ENCODE peak calls at places on chromosomes 1 and 21, in six cellular contexts. J is endodermal cell, P is IMR-90, K is neural progenitor cell, H is colonic mucosa, I is HepG2. U is an unnamed sample.

GRCh38 chr1:184903111-184903692 is 71.1 kb downstream of the NIBAN1 start:
- DNase-seq in I (no peak), K (no peak), P (no peak), H (no peak), J (no peak), U (no peak)

GRCh38 chr1:207031632-207032258 is 811 bp downstream of the C1orf116 start:
- DNase-seq in J (no peak), H (peak; percentile 79), P (no peak), K (no peak), I (peak; percentile 39), U (peak; percentile 92)

GRCh38 chr1:73100216-73100615 is 817.9 kb upstream of the NEGR1 start:
- DNase-seq in J (no peak), H (no peak), K (no peak), I (no peak), P (no peak), U (peak; percentile 42)

GRCh38 chr1:27348861-27349783 is 7.3 kb downstream of the SYTL1 start:
- DNase-seq in J (peak; percentile 92), P (no peak), H (peak; percentile 78), I (no peak), K (peak; percentile 84), U (peak; percentile 90)

GRCh38 chr1:117025568-117025967 is 24.0 kb downstream of the CD101 start:
- DNase-seq in K (no peak), H (no peak), P (no peak), J (no peak), I (no peak), U (no peak)

GRCh38 chr21:38472709-38473108 is 25.6 kb downstream of the ERG start:
- DNase-seq in J (peak; percentile 68), K (no peak), H (no peak), I (no peak), P (no peak), U (no peak)

GRCh38 chr1:233389169-233389568 is 61.6 kb downstream of the MAP3K21 start:
- DNase-seq in I (no peak), K (no peak), P (no peak), J (no peak), H (no peak), U (peak; percentile 23)

GRCh38 chr1:110259770-110260169 is 49.7 kb downstream of the KCNC4 start:
- DNase-seq in I (no peak), P (no peak), J (no peak), K (no peak), H (no peak), U (no peak)

GRCh38 chr1:39293375-39294070 is 89.0 kb downstream of the MACF1 start:
- DNase-seq in K (peak; percentile 67), I (no peak), H (no peak), P (peak; percentile 43), J (no peak), U (no peak)

GRCh38 chr1:224779491-224780020 is 149.9 kb upstream of the DNAH14 start:
- DNase-seq in K (peak; percentile 3), H (no peak), P (no peak), I (no peak), J (no peak), U (no peak)

GRCh38 chr21:15063821-15064575 is 802 bp downstream of the NRIP1 start:
- DNase-seq in H (peak; percentile 42), I (no peak), J (peak; percentile 79), P (no peak), K (peak; percentile 69), U (peak; percentile 48)

GRCh38 chr1:83520797-83521196 is 478.1 kb downstream of the TTLL7 start:
- DNase-seq in P (no peak), I (no peak), H (no peak), J (no peak), K (no peak), U (peak; percentile 9)

GRCh38 chr1:157086299-157086698 is 13.3 kb downstream of the ETV3L start:
- DNase-seq in J (no peak), H (peak; percentile 12), K (no peak), I (no peak), P (no peak), U (no peak)

DNA sequence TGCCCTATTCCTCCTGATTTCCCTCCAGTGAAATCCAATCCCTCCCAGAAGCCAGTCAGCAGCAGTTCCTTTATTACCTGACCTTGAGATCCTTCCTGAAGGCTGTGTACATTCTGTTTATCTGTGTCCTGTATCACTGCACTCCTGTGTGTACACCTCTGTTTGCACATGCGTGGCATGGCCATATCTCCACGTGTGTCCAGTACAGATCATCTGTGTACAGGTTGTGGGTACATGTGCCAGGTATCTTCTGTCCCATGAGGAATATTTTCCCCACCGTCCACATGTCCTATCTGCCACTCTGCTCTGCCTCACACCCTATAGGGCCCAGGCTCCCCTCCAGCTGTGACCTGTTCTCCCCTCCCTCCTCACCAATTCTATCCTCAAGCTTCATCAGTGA is 2.8 kb downstream of the CDC42SE1 start:
- DNase-seq in I (no peak), K (no peak), P (no peak), H (peak; percentile 44), J (no peak), U (no peak)
- H3K9ac ChIP-seq in I (peak overlapping the region; percentile 4), K (peak overlapping the region; percentile 4), P (no peak overlapping the region), H (peak overlapping the region; percentile 58), J (no peak overlapping the region), U (no peak overlapping the region)

DNA sequence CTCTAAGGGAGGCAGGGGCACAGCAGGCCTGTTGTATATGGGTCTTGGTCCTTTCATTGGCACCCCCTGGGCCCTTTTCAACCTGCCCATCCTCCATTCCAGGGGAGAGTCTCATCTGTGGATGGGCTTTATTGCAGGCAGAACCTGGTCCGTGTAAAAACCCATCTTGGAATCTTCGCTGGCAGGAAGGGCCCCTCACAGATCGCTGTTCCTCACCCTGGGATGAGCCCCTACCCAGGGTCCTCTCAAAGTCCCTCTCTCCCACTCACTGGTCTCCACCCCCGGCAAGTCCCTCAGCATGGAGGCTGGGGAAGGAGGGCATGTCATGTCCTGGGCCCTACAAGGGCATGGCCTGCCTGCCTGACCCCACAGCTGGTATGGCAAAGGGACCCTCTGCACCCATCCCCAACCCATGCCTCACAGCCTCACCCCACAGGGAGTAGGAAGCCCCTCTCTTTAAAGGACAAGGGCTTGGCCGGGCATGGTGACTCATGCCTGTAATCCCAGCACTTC is 13.3 kb upstream of the CDA start:
- DNase-seq in H (no peak), J (no peak), P (no peak), K (no peak), I (no peak), U (no peak)
- TF ChIP-seq CTCF in H (no peak), J (no peak), P (no peak), K (no peak), I (no peak), U (no peak)

DNA sequence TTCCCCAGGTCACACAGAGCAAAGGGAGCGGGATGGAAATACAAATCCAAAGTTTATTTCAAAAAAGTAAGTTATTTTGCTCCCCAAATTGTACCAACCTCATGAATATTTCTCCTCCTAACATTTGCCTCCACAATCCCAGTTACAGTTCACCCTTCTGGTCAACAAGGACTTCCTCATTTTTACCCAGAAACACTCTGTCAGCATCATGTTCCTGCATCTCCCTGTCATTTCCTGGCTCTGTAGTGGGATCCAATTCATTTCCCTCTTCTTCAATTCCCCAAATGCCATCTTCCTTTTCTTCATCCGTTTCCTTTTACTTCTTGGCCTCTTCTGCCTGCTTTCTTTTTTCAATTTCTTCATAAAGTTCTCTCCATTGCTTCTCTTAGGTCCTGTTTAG is 32.0 kb upstream of the EPS15 start:
- DNase-seq in J (no peak), H (no peak), K (no peak), P (no peak), I (no peak), U (no peak)
- H3K9ac ChIP-seq in J (no peak overlapping the region), H (no peak overlapping the region), K (no peak overlapping the region), P (no peak overlapping the region), I (no peak overlapping the region), U (no peak overlapping the region)

GRCh38 chr1:148334339-148335130 is 148.6 kb downstream of the PPIAL4G start:
- DNase-seq in J (peak; percentile 96), H (peak; percentile 93), P (peak; percentile 81), K (peak; percentile 90), I (peak; percentile 64), U (peak; percentile 98)
- TF ChIP-seq CTCF in J (no peak), H (no peak), P (no peak), K (no peak), I (no peak), U (peak; percentile 8)

GRCh38 chr1:7293702-7294630 is 477.1 kb upstream of the VAMP3 start:
- DNase-seq in P (no peak), I (no peak), J (peak; percentile 58), H (no peak), K (no peak), U (no peak)

GRCh38 chr1:7298145-7298544 is 473.0 kb upstream of the VAMP3 start:
- DNase-seq in J (peak; percentile 73), K (no peak), H (peak; percentile 12), P (no peak), I (no peak), U (no peak)

GRCh38 chr1:7296968-7297367 is 474.1 kb upstream of the VAMP3 start:
- DNase-seq in K (no peak), J (no peak), I (no peak), H (no peak), P (no peak), U (no peak)

GRCh38 chr1:7294636-7295035 is 476.5 kb upstream of the VAMP3 start:
- DNase-seq in P (no peak), H (peak; percentile 9), I (no peak), J (peak; percentile 38), K (no peak), U (no peak)

GRCh38 chr1:7295946-7296345 is 475.1 kb upstream of the VAMP3 start:
- DNase-seq in J (no peak), K (no peak), H (peak; percentile 3), I (no peak), P (peak; percentile 27), U (no peak)
- H3K9ac ChIP-seq in J (no peak overlapping the region), K (no peak overlapping the region), H (no peak overlapping the region), I (no peak overlapping the region), P (no peak overlapping the region), U (no peak overlapping the region)

DNA sequence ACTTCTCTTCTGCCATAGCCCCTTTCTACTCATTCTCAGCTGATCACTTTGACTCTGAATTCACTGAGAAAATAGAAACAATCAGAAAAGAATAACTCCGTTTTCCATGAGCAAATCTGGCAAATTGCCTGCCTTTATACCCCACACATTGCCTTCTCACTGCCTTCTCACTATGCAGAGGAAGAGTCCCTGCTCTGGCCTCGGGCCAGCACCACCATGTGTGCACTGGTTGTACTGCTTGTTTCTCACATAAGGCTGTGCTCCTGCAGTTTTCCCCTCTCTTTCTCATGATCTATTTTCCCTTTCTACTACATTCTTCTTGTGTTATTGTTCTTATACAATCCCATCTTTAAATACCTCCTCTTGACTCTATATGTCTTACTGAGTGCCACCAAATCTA is 2.3 kb upstream of the HMGCS2 start:
- DNase-seq in H (peak; percentile 48), I (no peak), K (peak; percentile 61), P (peak; percentile 22), J (peak; percentile 66), U (no peak)
- TF ChIP-seq CTCF in H (no peak), I (peak; percentile 46), K (peak; percentile 44), P (no peak), J (peak; percentile 71), U (no peak)

DNA sequence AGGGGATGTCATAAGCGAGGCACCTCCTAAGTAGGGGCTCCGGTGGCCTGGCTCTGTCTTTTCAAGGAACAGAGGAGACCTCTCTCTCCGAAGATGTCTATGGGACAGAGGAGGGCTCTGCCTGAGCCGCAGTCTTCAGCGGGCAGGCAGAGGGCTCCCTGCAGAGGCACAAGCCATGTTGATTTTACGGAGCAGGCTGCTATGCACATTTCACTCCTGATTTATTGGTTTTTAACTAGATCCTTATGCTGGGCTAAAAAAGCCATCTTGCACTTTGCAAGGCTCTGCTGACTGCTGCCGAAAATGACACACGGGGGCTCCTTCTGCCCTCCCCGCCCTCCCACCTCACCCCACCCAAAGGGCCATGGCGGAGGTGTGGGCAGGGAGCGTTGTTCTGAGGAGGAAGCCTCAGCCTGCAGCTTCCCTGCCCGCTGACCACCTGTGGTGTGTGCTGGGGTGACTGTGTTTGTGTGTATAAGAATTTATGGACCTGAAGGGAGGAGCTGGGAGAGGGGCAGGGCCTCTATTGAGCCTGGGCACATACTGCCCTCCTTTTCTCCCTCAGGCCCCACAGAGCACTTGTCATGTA is 71.2 kb downstream of the FOXD2 start:
- DNase-seq in H (peak; percentile 75), J (peak; percentile 76), P (no peak), K (peak; percentile 42), I (no peak), U (no peak)
- H3K9ac ChIP-seq in H (peak overlapping the region; percentile 67), J (peak overlapping the region; percentile 15), P (no peak overlapping the region), K (no peak overlapping the region), I (no peak overlapping the region), U (no peak overlapping the region)